ENCODE peak calls at places on chromosomes 2 and 18, in five cellular contexts. M is iris pigment epithelial cell; Q is GDM1; H is activated CD8-positive, alpha-beta memory T cell treated with anti-CD3 and anti-CD28 coated beads, Interleukin-2, amount 50 U/mL, for 4 hours; J is progenitor cell of endocrine pancreas. E is an unnamed sample.

GRCh38 chr2:84888401-84889276 is 7.8 kb upstream of the TRABD2A start:
- DNase-seq in M (peak; percentile 83), Q (peak; percentile 80), H (no peak), J (no peak), E (peak; percentile 22)

GRCh38 chr2:230668184-230668938 is 44.3 kb upstream of the CAB39 start:
- DNase-seq in M (peak; percentile 60), Q (peak; percentile 6), H (no peak), J (no peak), E (no peak)

GRCh38 chr2:73043978-73044832 is 27.3 kb downstream of the SFXN5 start:
- DNase-seq in M (no peak), Q (no peak), H (no peak), J (no peak), E (no peak)

GRCh38 chr18:59140287-59140885 is 702 bp downstream of the SEC11C start:
- DNase-seq in M (peak; percentile 48), Q (no peak), H (no peak), J (no peak), E (peak; percentile 48)

GRCh38 chr2:70733428-70734185 is 34.4 kb downstream of the ADD2 start:
- DNase-seq in M (no peak), Q (no peak), H (no peak), J (no peak), E (no peak)

GRCh38 chr2:171655584-171655983 is 31.7 kb upstream of the DYNC1I2 start:
- DNase-seq in M (no peak), Q (no peak), H (no peak), J (no peak), E (no peak)

GRCh38 chr18:50819727-50820378 is at the start of gene MRO:
- DNase-seq in M (peak; percentile 76), Q (peak; percentile 67), H (peak; percentile 82), J (peak; percentile 73), E (peak; percentile 21)

GRCh38 chr2:218857371-218858137 is 2.1 kb upstream of the WNT6 start:
- DNase-seq in M (no peak), Q (no peak), H (no peak), J (no peak), E (no peak)

GRCh38 chr2:105640241-105640640 is 104.5 kb upstream of the NCK2 start:
- DNase-seq in M (no peak), Q (no peak), H (no peak), J (no peak), E (no peak)

GRCh38 chr2:152186257-152186656 is 10.7 kb upstream of the STAM2 start:
- DNase-seq in M (peak; percentile 69), Q (no peak), H (no peak), J (no peak), E (no peak)

GRCh38 chr2:69184224-69184623 is 171.2 kb downstream of the ANTXR1 start:
- DNase-seq in M (peak; percentile 42), Q (no peak), H (no peak), J (no peak), E (no peak)

GRCh38 chr2:224887159-224887558 is 155.1 kb downstream of the DOCK10 start:
- DNase-seq in M (peak; percentile 65), Q (no peak), H (no peak), J (no peak), E (no peak)

GRCh38 chr2:26704441-26704977 is 12.0 kb downstream of the KCNK3 start:
- DNase-seq in M (peak; percentile 36), Q (no peak), H (no peak), J (no peak), E (no peak)

GRCh38 chr18:63119647-63120046 is 199.9 kb downstream of the BCL2 start:
- DNase-seq in M (no peak), Q (peak; percentile 17), H (no peak), J (no peak), E (peak; percentile 19)

GRCh38 chr2:205772983-205773382 is 90.7 kb downstream of the NRP2 start:
- DNase-seq in M (no peak), Q (no peak), H (no peak), J (no peak), E (no peak)

GRCh38 chr2:191304939-191305875 is 60.0 kb downstream of the MYO1B start:
- DNase-seq in M (peak; percentile 93), Q (no peak), H (no peak), J (no peak), E (no peak)

GRCh38 chr2:43239981-43240761 is 13.8 kb upstream of the ZFP36L2 start:
- DNase-seq in M (no peak), Q (no peak), H (no peak), J (no peak), E (no peak)

GRCh38 chr2:213678437-213679218 is 394.4 kb downstream of the SPAG16 start:
- DNase-seq in M (no peak), Q (no peak), H (no peak), J (no peak), E (no peak)

E was measured in T47D.